ENCODE peak calls at places on chromosome 14, in five cellular contexts. One of them, this sample, is unnamed.

GRCh38 chr14:71414631-71415403 is 507.6 kb downstream of the PCNX1 start:
- DNase-seq in spleen: no peak
- DNase-seq in nephron progenitor cell: no peak
- DNase-seq in progenitor cell of endocrine pancreas: no peak
- DNase-seq in lower lobe of right lung: no peak
- DNase-seq in this sample: no peak

GRCh38 chr14:100037351-100037750 is 27.9 kb upstream of the EVL start:
- DNase-seq in spleen: no peak
- DNase-seq in nephron progenitor cell: no peak
- DNase-seq in progenitor cell of endocrine pancreas: no peak
- DNase-seq in lower lobe of right lung: no peak
- DNase-seq in this sample: no peak

GRCh38 chr14:28157887-28158791 is 608.4 kb upstream of the FOXG1 start:
- DNase-seq in spleen: peak; percentile 59
- DNase-seq in nephron progenitor cell: no peak
- DNase-seq in progenitor cell of endocrine pancreas: no peak
- DNase-seq in lower lobe of right lung: no peak
- DNase-seq in this sample: no peak

GRCh38 chr14:96901227-96901626 is 104.0 kb downstream of the VRK1 start:
- DNase-seq in spleen: no peak
- DNase-seq in nephron progenitor cell: no peak
- DNase-seq in progenitor cell of endocrine pancreas: no peak
- DNase-seq in lower lobe of right lung: no peak
- DNase-seq in this sample: no peak

GRCh38 chr14:55133416-55133815 is 4.4 kb downstream of the LGALS3 start:
- DNase-seq in spleen: no peak
- DNase-seq in nephron progenitor cell: no peak
- DNase-seq in progenitor cell of endocrine pancreas: no peak
- DNase-seq in lower lobe of right lung: no peak
- DNase-seq in this sample: no peak

GRCh38 chr14:61090432-61091216 is 109.6 kb downstream of the SLC38A6 start:
- DNase-seq in spleen: no peak
- DNase-seq in nephron progenitor cell: no peak
- DNase-seq in progenitor cell of endocrine pancreas: no peak
- DNase-seq in lower lobe of right lung: no peak
- DNase-seq in this sample: no peak

GRCh38 chr14:78074546-78074945 is 95.6 kb upstream of the NRXN3 start:
- DNase-seq in spleen: no peak
- DNase-seq in nephron progenitor cell: no peak
- DNase-seq in progenitor cell of endocrine pancreas: no peak
- DNase-seq in lower lobe of right lung: no peak
- DNase-seq in this sample: no peak

GRCh38 chr14:101591582-101591981 is 30.3 kb downstream of the DIO3 start:
- DNase-seq in spleen: peak; percentile 59
- DNase-seq in nephron progenitor cell: no peak
- DNase-seq in progenitor cell of endocrine pancreas: no peak
- DNase-seq in lower lobe of right lung: no peak
- DNase-seq in this sample: no peak

GRCh38 chr14:65019944-65020566 is 33.4 kb downstream of the FNTB start:
- DNase-seq in spleen: no peak
- DNase-seq in nephron progenitor cell: no peak
- DNase-seq in progenitor cell of endocrine pancreas: peak; percentile 16
- DNase-seq in lower lobe of right lung: no peak
- DNase-seq in this sample: no peak

GRCh38 chr14:91755560-91755959 is 23.7 kb upstream of the CATSPERB start:
- DNase-seq in spleen: no peak
- DNase-seq in nephron progenitor cell: no peak
- DNase-seq in progenitor cell of endocrine pancreas: no peak
- DNase-seq in lower lobe of right lung: no peak
- DNase-seq in this sample: no peak

GRCh38 chr14:52318829-52319604 is 4.9 kb downstream of the PTGER2 start:
- DNase-seq in spleen: no peak
- DNase-seq in nephron progenitor cell: no peak
- DNase-seq in progenitor cell of endocrine pancreas: no peak
- DNase-seq in lower lobe of right lung: no peak
- DNase-seq in this sample: no peak

GRCh38 chr14:74613211-74613914 is 1.3 kb upstream of the LTBP2 start:
- DNase-seq in spleen: peak; percentile 79
- DNase-seq in nephron progenitor cell: peak; percentile 30
- DNase-seq in progenitor cell of endocrine pancreas: no peak
- DNase-seq in lower lobe of right lung: no peak
- DNase-seq in this sample: no peak

GRCh38 chr14:50666772-50667490 is 1.2 kb downstream of the SAV1 start:
- DNase-seq in spleen: no peak
- DNase-seq in nephron progenitor cell: peak; percentile 33
- DNase-seq in progenitor cell of endocrine pancreas: no peak
- DNase-seq in lower lobe of right lung: no peak
- DNase-seq in this sample: no peak

GRCh38 chr14:95261616-95262510 is 57.8 kb downstream of the CLMN start:
- DNase-seq in spleen: no peak
- DNase-seq in nephron progenitor cell: no peak
- DNase-seq in progenitor cell of endocrine pancreas: no peak
- DNase-seq in lower lobe of right lung: no peak
- DNase-seq in this sample: no peak

GRCh38 chr14:100818221-100818699 is 7.7 kb upstream of the MEG3 start:
- DNase-seq in spleen: peak; percentile 39
- DNase-seq in nephron progenitor cell: no peak
- DNase-seq in progenitor cell of endocrine pancreas: no peak
- DNase-seq in lower lobe of right lung: no peak
- DNase-seq in this sample: no peak

GRCh38 chr14:97143456-97143855 is 346.3 kb downstream of the VRK1 start:
- DNase-seq in spleen: no peak
- DNase-seq in nephron progenitor cell: no peak
- DNase-seq in progenitor cell of endocrine pancreas: no peak
- DNase-seq in lower lobe of right lung: no peak
- DNase-seq in this sample: no peak

GRCh38 chr14:69351385-69351784 is 46.7 kb downstream of the ERH start:
- DNase-seq in spleen: peak; percentile 48
- DNase-seq in nephron progenitor cell: no peak
- DNase-seq in progenitor cell of endocrine pancreas: no peak
- DNase-seq in lower lobe of right lung: no peak
- DNase-seq in this sample: no peak

GRCh38 chr14:105856676-105857222 is 330.4 kb downstream of the TMEM121 start:
- DNase-seq in spleen: no peak
- DNase-seq in nephron progenitor cell: no peak
- DNase-seq in progenitor cell of endocrine pancreas: no peak
- DNase-seq in lower lobe of right lung: no peak
- DNase-seq in this sample: no peak

GRCh38 chr14:33475623-33476022 is 475.3 kb downstream of the EGLN3 start:
- DNase-seq in spleen: no peak
- DNase-seq in nephron progenitor cell: peak; percentile 66
- DNase-seq in progenitor cell of endocrine pancreas: peak; percentile 44
- DNase-seq in lower lobe of right lung: no peak
- DNase-seq in this sample: no peak